ENCODE peak calls at places on chromosomes 3 and 15, in five cellular contexts. M is endothelial cell, A is ovary, U is fibroblast of lung, B is adrenal gland. F is an unnamed sample.

GRCh38 chr3:186277268-186277909 is 84.6 kb downstream of the DGKG start:
- DNase-seq in M (peak; percentile 23), A (no peak), U (peak; percentile 77), B (peak; percentile 34), F (no peak)

GRCh38 chr15:99137111-99137546 is 32.2 kb downstream of the SYNM start:
- DNase-seq in M (no peak), A (no peak), U (no peak), B (no peak), F (no peak)

GRCh38 chr3:160224256-160224655 is 966 bp upstream of the C3orf80 start:
- DNase-seq in M (no peak), A (no peak), U (no peak), B (no peak), F (no peak)

GRCh38 chr3:136350557-136350956 is 100.4 kb downstream of the PCCB start:
- DNase-seq in M (no peak), A (no peak), U (peak; percentile 68), B (no peak), F (no peak)

GRCh38 chr15:92832992-92833438 is 67.1 kb upstream of the CHD2 start:
- DNase-seq in M (no peak), A (no peak), U (no peak), B (no peak), F (no peak)

GRCh38 chr3:128274837-128275236 is 121.6 kb downstream of the EEFSEC start:
- DNase-seq in M (no peak), A (no peak), U (peak; percentile 83), B (no peak), F (no peak)

GRCh38 chr3:124202754-124203153 is 210.8 kb upstream of the ROPN1 start:
- DNase-seq in M (no peak), A (peak; percentile 77), U (peak; percentile 24), B (peak; percentile 45), F (peak; percentile 53)

GRCh38 chr3:183350164-183350563 is 78.3 kb downstream of the MCF2L2 start:
- DNase-seq in M (no peak), A (no peak), U (no peak), B (no peak), F (no peak)

GRCh38 chr3:172305552-172305951 is 142.7 kb downstream of the GHSR start:
- DNase-seq in M (no peak), A (no peak), U (peak; percentile 74), B (no peak), F (no peak)

GRCh38 chr3:42709621-42710020 is 7.0 kb upstream of the HHATL start:
- DNase-seq in M (no peak), A (no peak), U (no peak), B (no peak), F (no peak)

GRCh38 chr15:41256577-41257038 is 25.5 kb downstream of the CHP1 start:
- DNase-seq in M (no peak), A (no peak), U (no peak), B (no peak), F (no peak)

GRCh38 chr15:101009176-101009575 is 90.0 kb downstream of the LRRK1 start:
- DNase-seq in M (no peak), A (no peak), U (no peak), B (no peak), F (no peak)

GRCh38 chr15:82567661-82568060 is 27.4 kb upstream of the RPS17 start:
- DNase-seq in M (no peak), A (no peak), U (no peak), B (no peak), F (no peak)

GRCh38 chr3:29092348-29092747 is 188.5 kb upstream of the RBMS3 start:
- DNase-seq in M (no peak), A (no peak), U (no peak), B (no peak), F (no peak)

GRCh38 chr3:110568246-110568645 is 503.4 kb upstream of the NECTIN3 start:
- DNase-seq in M (no peak), A (no peak), U (peak; percentile 82), B (no peak), F (no peak)

GRCh38 chr3:64575211-64575844 is 112.5 kb downstream of the ADAMTS9 start:
- DNase-seq in M (peak; percentile 21), A (no peak), U (peak; percentile 35), B (no peak), F (no peak)

GRCh38 chr3:135627057-135627456 is 338.5 kb upstream of the PPP2R3A start:
- DNase-seq in M (no peak), A (no peak), U (no peak), B (no peak), F (no peak)

GRCh38 chr3:64549869-64550268 is 137.9 kb downstream of the ADAMTS9 start:
- DNase-seq in M (no peak), A (no peak), U (no peak), B (no peak), F (no peak)

GRCh38 chr3:48039487-48040190 is 23.4 kb upstream of the MAP4 start:
- DNase-seq in M (no peak), A (no peak), U (peak; percentile 70), B (no peak), F (no peak)

GRCh38 chr3:69326821-69327433 is 59.0 kb downstream of the FRMD4B start:
- DNase-seq in M (no peak), A (no peak), U (no peak), B (peak; percentile 15), F (no peak)

GRCh38 chr15:72722071-72722696 is 36.2 kb downstream of the BBS4 start:
- DNase-seq in M (peak; percentile 66), A (peak; percentile 63), U (peak; percentile 78), B (peak; percentile 42), F (peak; percentile 77)

GRCh38 chr3:125310623-125311076 is 64.5 kb downstream of the ZNF148 start:
- DNase-seq in M (no peak), A (no peak), U (no peak), B (peak; percentile 15), F (no peak)

GRCh38 chr15:36831915-36832310 is 252.5 kb downstream of the CDIN1 start:
- DNase-seq in M (no peak), A (no peak), U (peak; percentile 10), B (no peak), F (no peak)

GRCh38 chr15:39051931-39052705 is 487.5 kb upstream of the RASGRP1 start:
- DNase-seq in M (no peak), A (no peak), U (no peak), B (no peak), F (peak; percentile 20)

DNA sequence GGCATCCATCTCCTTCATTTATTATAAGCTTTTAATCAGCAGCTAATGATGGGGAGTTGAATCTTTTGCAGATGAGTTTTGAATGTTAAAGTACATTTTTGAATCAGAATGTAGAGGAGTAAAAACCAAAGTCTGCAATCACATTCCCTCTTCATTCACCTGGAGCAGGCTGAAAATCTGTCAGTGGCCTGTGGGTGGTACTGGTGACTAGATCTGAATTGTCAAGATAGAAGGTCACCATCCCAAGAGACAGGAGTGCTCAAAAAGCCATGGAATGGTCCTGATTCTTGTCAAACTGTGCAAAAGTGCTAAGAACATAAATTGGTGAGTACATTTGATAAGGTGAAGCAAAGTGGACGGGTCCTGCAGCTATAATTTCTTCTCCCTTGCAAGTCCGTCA is 881.3 kb upstream of the NR2F2 start:
- DNase-seq in M (no peak), A (no peak), U (no peak), B (no peak), F (no peak)
- TF ChIP-seq CTCF in M (no peak), A (no peak), U (no peak), B (no peak), F (no peak)

DNA sequence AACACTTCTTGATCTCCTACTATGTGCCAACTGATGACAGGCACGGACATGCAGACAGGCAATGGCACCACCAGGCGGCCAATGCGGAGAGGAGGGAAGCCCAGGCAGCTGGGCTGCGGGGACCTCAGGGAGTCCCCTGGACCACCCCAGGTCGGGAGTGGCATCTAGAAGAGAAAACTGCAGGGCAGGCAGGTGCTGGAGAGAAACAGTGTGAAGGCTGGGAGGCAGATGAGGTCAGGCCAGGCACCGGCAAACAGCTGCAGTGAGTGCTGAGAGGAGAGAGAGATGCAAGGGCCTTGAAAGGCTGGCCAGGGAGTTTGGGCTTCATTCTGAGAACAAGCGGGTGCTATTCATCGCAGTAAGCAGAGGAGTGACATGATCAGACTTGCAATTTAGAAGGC is 29.1 kb downstream of the SLC6A1 start:
- DNase-seq in M (no peak), A (no peak), U (no peak), B (no peak), F (no peak)
- TF ChIP-seq CTCF in M (no peak), A (no peak), U (no peak), B (no peak), F (no peak)

GRCh38 chr3:66831931-66832330 is 166.2 kb upstream of the KBTBD8 start:
- DNase-seq in M (no peak), A (no peak), U (no peak), B (no peak), F (no peak)

DNA sequence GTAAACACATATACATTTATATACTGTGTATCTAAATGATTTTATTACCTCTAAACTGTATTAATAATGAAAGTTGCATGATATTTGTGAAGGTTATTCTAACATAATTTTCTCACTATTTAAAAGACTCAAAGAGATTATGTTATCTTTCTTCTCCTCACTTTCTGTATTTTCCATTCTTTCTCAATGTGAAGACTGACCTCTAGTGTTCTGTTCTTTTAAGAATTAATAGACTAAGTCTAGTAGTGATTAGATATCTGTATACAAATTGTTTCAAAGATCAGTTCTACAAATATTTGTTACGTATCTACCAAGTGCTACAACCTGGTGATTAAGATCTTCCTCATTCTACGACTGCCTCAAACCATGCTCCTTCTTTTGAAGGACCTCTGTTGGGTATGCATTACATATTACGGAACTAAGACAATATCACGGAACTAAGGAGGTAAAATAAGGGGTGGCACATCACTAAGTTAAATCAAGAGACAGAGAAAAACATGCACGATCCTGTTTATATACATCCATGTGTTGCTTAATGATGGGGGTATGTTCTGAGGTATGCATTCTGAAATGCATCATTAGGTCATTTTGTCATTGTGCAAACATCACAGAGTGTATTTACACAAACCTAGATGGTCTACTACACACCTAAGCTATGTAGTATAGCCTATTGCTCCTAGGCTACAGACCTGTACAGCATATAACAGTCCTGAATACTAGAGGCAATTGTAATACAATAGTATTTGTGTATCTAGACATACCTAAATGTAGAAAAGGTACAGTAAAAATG is 161.5 kb upstream of the KBTBD8 start:
- DNase-seq in M (no peak), A (no peak), U (peak; percentile 38), B (no peak), F (no peak)
- TF ChIP-seq CTCF in M (no peak), A (no peak), U (no peak), B (no peak), F (no peak)

GRCh38 chr3:179416681-179417080 is 34.6 kb downstream of the GNB4 start:
- DNase-seq in M (no peak), A (no peak), U (no peak), B (no peak), F (no peak)

GRCh38 chr3:179410317-179410716 is 41.0 kb downstream of the GNB4 start:
- DNase-seq in M (no peak), A (no peak), U (no peak), B (no peak), F (no peak)

GRCh38 chr3:179415377-179415776 is 35.9 kb downstream of the GNB4 start:
- DNase-seq in M (no peak), A (no peak), U (no peak), B (no peak), F (no peak)

GRCh38 chr3:179414804-179415203 is 36.5 kb downstream of the GNB4 start:
- DNase-seq in M (no peak), A (no peak), U (no peak), B (no peak), F (no peak)

DNA sequence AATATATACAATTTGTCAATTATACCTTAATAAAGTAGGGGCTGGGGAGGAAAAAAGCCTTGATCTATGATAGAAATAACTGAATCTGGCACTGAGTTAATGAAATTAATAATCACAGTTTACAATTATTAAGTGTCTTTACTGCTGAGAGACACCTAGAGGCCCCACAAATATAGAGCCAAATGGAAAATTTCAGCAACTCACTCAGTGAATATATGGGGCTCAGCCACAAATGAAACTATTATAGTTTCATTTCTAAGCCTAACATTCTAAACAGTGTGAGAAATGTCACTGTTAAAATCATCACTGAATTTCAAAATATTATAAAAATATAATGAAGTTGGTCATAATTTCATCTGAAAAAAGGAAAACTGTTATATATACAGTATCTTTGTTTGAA is 40.3 kb downstream of the GNB4 start:
- DNase-seq in M (no peak), A (no peak), U (no peak), B (no peak), F (no peak)
- TF ChIP-seq CTCF in M (no peak), A (no peak), U (no peak), B (no peak), F (no peak)

F was measured in glutamatergic neuron.